ENCODE peak calls at places on chromosome 19, in four cellular contexts. One of them, this sample, is unnamed.

GRCh38 chr19:4232614-4233281 is 3.4 kb downstream of the EBI3 start:
- DNase-seq in AG04450: no peak
- DNase-seq in cardiac muscle cell: no peak
- DNase-seq in left ventricle myocardium inferior: no peak
- DNase-seq in this sample: no peak

GRCh38 chr19:4369109-4369887 is 25.9 kb downstream of the MPND start:
- DNase-seq in AG04450: no peak
- DNase-seq in cardiac muscle cell: no peak
- DNase-seq in left ventricle myocardium inferior: peak
- DNase-seq in this sample: no peak

GRCh38 chr19:40623403-40624239 is 22.5 kb downstream of the LTBP4 start:
- DNase-seq in AG04450: no peak
- DNase-seq in cardiac muscle cell: peak
- DNase-seq in left ventricle myocardium inferior: no peak
- DNase-seq in this sample: no peak

GRCh38 chr19:56838930-56839664 is 1.4 kb downstream of the PEG3 start:
- DNase-seq in left ventricle myocardium inferior: peak
- DNase-seq in cardiac muscle cell: peak
- DNase-seq in AG04450: no peak
- DNase-seq in this sample: peak

GRCh38 chr19:42293539-42293938 is 8.4 kb upstream of the PRR19 start:
- DNase-seq in AG04450: no peak
- DNase-seq in cardiac muscle cell: no peak
- DNase-seq in left ventricle myocardium inferior: no peak
- DNase-seq in this sample: no peak

GRCh38 chr19:6970478-6970877 is 50.8 kb downstream of the MBD3L2B start:
- DNase-seq in left ventricle myocardium inferior: no peak
- DNase-seq in AG04450: no peak
- DNase-seq in cardiac muscle cell: no peak
- DNase-seq in this sample: no peak

GRCh38 chr19:42367929-42368328 is 22.2 kb downstream of the CNFN start:
- DNase-seq in AG04450: no peak
- DNase-seq in left ventricle myocardium inferior: no peak
- DNase-seq in cardiac muscle cell: no peak
- DNase-seq in this sample: no peak

GRCh38 chr19:46746281-46746965 is at the start of gene STRN4:
- DNase-seq in left ventricle myocardium inferior: peak
- DNase-seq in cardiac muscle cell: peak
- DNase-seq in AG04450: no peak
- DNase-seq in this sample: no peak

GRCh38 chr19:38869836-38870607 is 8.1 kb downstream of the RINL start:
- DNase-seq in AG04450: no peak
- DNase-seq in left ventricle myocardium inferior: peak
- DNase-seq in cardiac muscle cell: peak
- DNase-seq in this sample: no peak

GRCh38 chr19:18322318-18322758 is 538 bp downstream of the LSM4 start:
- DNase-seq in cardiac muscle cell: peak
- DNase-seq in left ventricle myocardium inferior: peak
- DNase-seq in AG04450: no peak
- DNase-seq in this sample: no peak

GRCh38 chr19:37981785-37982475 is 74.9 kb downstream of the SIPA1L3 start:
- DNase-seq in AG04450: peak
- DNase-seq in left ventricle myocardium inferior: no peak
- DNase-seq in cardiac muscle cell: no peak
- DNase-seq in this sample: no peak

GRCh38 chr19:47005873-47006272 is 13.8 kb upstream of the NPAS1 start:
- DNase-seq in left ventricle myocardium inferior: no peak
- DNase-seq in cardiac muscle cell: no peak
- DNase-seq in AG04450: no peak
- DNase-seq in this sample: no peak

GRCh38 chr19:1177322-1178114 is 3.5 kb upstream of the SBNO2 start:
- DNase-seq in cardiac muscle cell: peak
- DNase-seq in left ventricle myocardium inferior: no peak
- DNase-seq in AG04450: peak
- DNase-seq in this sample: peak

GRCh38 chr19:46615966-46616365 is 8.9 kb downstream of the PTGIR start:
- DNase-seq in left ventricle myocardium inferior: peak
- DNase-seq in AG04450: no peak
- DNase-seq in cardiac muscle cell: no peak
- DNase-seq in this sample: no peak

GRCh38 chr19:28652790-28653189 is 560.2 kb downstream of the UQCRFS1 start:
- DNase-seq in cardiac muscle cell: no peak
- DNase-seq in left ventricle myocardium inferior: no peak
- DNase-seq in AG04450: no peak
- DNase-seq in this sample: no peak

GRCh38 chr19:51830263-51830662 is 35.3 kb downstream of the FPR3 start:
- DNase-seq in cardiac muscle cell: peak
- DNase-seq in left ventricle myocardium inferior: no peak
- DNase-seq in AG04450: no peak
- DNase-seq in this sample: no peak
- TF ChIP-seq CTCF in cardiac muscle cell: peak
- TF ChIP-seq CTCF in left ventricle myocardium inferior: peak
- TF ChIP-seq CTCF in AG04450: no peak
- TF ChIP-seq CTCF in this sample: no peak

DNA sequence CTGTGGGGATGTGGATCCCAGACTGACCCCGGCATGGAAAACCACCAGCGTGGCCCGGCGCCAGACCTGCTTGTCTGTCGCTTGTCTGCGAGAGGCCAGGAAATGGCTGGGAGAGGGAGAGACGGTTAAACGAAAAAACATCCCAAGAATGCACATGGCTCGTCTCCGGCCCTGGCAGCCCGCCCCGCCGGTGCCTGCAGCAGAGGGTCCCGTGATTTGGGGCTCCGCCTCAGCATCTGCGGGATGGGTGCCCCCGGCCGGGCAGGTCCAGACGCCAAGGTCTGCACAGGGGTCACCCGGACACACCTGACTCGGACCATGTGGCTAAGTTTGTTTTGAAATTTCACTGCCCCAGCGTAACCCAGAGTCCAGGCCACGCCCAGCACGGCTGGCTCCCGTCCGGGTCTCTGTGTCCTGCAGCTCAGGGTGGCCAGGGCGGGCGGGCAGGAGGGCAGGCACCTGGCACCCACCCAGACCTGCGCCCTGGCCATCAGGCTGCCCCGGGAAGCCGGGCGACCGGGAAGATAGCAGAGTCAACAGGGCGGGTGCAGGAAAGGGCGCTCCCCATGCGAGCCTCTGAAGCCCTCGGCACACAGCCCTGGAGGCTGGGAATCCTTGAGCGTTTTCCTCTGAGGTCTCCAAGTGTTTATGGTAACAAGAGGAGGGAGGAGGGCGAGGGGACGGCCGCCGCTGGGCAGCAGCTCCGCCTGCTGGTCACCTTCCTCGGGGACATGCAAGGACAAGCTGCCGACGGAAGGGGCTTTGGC is 103.2 kb downstream of the GADD45B start:
- DNase-seq in AG04450: peak
- DNase-seq in cardiac muscle cell: peak
- DNase-seq in left ventricle myocardium inferior: peak
- DNase-seq in this sample: peak
- H3K4me3 ChIP-seq in AG04450: peak
- H3K4me3 ChIP-seq in cardiac muscle cell: peak
- H3K4me3 ChIP-seq in left ventricle myocardium inferior: peak
- H3K4me3 ChIP-seq in this sample: peak

DNA sequence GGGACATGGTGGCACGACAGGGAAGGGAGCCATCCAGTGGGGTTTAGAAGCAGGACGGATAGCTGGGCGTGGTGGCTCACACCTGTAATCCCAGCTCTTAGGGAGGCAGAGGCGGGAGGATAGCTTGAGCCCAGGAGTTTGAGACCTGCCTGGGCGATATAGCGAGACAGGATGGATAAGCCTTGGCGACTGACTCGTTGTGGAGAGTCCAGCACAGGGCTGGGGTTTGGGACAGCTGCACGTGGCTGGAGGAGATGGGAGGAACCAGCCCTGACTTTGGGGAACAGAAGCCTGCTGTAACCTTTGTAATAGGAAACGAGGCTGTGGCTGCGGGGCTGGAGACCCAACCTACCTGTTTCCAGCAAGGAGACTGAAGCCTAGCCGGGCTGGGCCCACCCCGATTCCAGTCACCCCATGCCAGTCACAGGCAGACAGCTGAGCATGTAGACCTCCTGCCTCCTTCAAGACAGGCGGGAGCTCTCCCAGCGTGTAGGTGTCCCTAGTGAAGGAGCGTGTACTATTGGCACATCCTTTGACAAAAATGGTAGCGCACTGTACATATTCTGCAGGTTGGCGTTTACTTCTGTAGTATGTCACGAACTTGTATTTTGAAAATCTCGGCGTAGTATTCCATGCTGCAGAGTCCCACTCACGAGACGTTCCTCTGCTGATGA is 8.0 kb downstream of the LENG1 start:
- DNase-seq in cardiac muscle cell: no peak
- DNase-seq in AG04450: no peak
- DNase-seq in left ventricle myocardium inferior: no peak
- DNase-seq in this sample: no peak
- TF ChIP-seq CTCF in cardiac muscle cell: no peak
- TF ChIP-seq CTCF in AG04450: no peak
- TF ChIP-seq CTCF in left ventricle myocardium inferior: no peak
- TF ChIP-seq CTCF in this sample: no peak

DNA sequence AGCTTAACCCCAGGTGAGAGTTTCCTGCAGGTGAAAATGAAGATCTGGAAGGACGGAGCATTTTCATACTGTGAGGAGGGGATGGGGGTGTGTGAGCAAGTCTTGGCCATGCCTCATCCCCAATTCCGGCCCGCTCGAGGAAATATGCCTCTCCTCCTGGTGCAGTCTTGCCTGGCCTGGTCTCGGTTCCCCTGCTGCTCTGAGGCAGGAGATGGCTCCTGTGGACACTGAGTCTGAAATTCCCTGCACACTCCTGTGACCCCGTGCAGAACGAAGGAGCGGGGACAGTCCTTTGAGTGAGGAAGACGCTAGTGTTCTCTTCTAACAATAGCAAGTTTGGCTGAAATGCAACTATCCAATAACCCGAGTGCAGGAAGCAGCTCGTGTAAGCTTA is 329 bp upstream of the ZNF439 start:
- DNase-seq in left ventricle myocardium inferior: no peak
- DNase-seq in cardiac muscle cell: no peak
- DNase-seq in AG04450: no peak
- DNase-seq in this sample: no peak
- H3K4me3 ChIP-seq in left ventricle myocardium inferior: peak
- H3K4me3 ChIP-seq in cardiac muscle cell: no peak
- H3K4me3 ChIP-seq in AG04450: peak
- H3K4me3 ChIP-seq in this sample: peak

GRCh38 chr19:45498411-45499195 is at the start of gene PPM1N:
- DNase-seq in cardiac muscle cell: peak
- DNase-seq in left ventricle myocardium inferior: no peak
- DNase-seq in AG04450: no peak
- DNase-seq in this sample: no peak
- TF ChIP-seq CTCF in cardiac muscle cell: peak
- TF ChIP-seq CTCF in left ventricle myocardium inferior: no peak
- TF ChIP-seq CTCF in AG04450: no peak
- TF ChIP-seq CTCF in this sample: no peak

GRCh38 chr19:15125232-15126067 is 18.2 kb downstream of the SYDE1 start:
- DNase-seq in AG04450: peak
- DNase-seq in cardiac muscle cell: peak
- DNase-seq in left ventricle myocardium inferior: peak
- DNase-seq in this sample: peak

GRCh38 chr19:15124572-15125231 is 17.5 kb downstream of the SYDE1 start:
- DNase-seq in left ventricle myocardium inferior: no peak
- DNase-seq in AG04450: no peak
- DNase-seq in cardiac muscle cell: no peak
- DNase-seq in this sample: no peak

GRCh38 chr19:15128162-15128770 is 21.1 kb downstream of the SYDE1 start:
- DNase-seq in cardiac muscle cell: no peak
- DNase-seq in AG04450: no peak
- DNase-seq in left ventricle myocardium inferior: no peak
- DNase-seq in this sample: no peak

GRCh38 chr19:15123900-15124299 is 16.7 kb downstream of the SYDE1 start:
- DNase-seq in cardiac muscle cell: no peak
- DNase-seq in left ventricle myocardium inferior: peak
- DNase-seq in AG04450: no peak
- DNase-seq in this sample: no peak

GRCh38 chr19:15126511-15126910 is 19.3 kb downstream of the SYDE1 start:
- DNase-seq in left ventricle myocardium inferior: no peak
- DNase-seq in AG04450: no peak
- DNase-seq in cardiac muscle cell: peak
- DNase-seq in this sample: no peak
- H3K4me3 ChIP-seq in left ventricle myocardium inferior: no peak
- H3K4me3 ChIP-seq in AG04450: no peak
- H3K4me3 ChIP-seq in cardiac muscle cell: peak
- H3K4me3 ChIP-seq in this sample: peak

GRCh38 chr19:10861118-10861651 is 10.2 kb upstream of the CARM1 start:
- DNase-seq in AG04450: no peak
- DNase-seq in left ventricle myocardium inferior: no peak
- DNase-seq in cardiac muscle cell: peak
- DNase-seq in this sample: no peak
- TF ChIP-seq CTCF in AG04450: peak
- TF ChIP-seq CTCF in left ventricle myocardium inferior: peak
- TF ChIP-seq CTCF in cardiac muscle cell: peak
- TF ChIP-seq CTCF in this sample: peak

DNA sequence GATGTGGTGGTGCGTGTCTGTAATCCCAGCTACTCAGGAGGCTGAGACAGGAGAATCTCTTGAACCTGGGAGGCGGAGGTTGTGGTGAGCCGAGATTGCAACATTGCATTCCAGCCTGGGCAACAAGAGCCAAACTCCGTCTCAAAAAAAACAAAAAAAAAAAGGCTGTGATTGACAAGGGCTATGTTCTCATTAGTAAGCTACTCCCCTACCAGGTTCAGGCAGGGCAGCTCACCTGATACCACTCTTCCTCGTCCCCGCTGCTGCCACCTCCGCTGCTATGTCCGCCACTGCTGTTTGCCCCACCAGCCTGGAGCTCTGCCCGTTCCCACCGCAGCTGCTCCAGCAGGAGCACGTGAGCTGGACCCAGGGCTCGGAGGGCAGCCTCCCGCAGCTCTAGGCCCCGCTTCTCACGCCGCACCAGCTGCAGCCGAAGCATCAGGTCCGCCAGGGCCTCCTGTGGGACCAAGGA is 9.4 kb downstream of the USHBP1 start:
- DNase-seq in cardiac muscle cell: peak
- DNase-seq in left ventricle myocardium inferior: no peak
- DNase-seq in AG04450: no peak
- DNase-seq in this sample: no peak
- H3K4me3 ChIP-seq in cardiac muscle cell: no peak
- H3K4me3 ChIP-seq in left ventricle myocardium inferior: no peak
- H3K4me3 ChIP-seq in AG04450: no peak
- H3K4me3 ChIP-seq in this sample: no peak

This sample was measured in epithelial cell of proximal tubule.